ENCODE peak calls at places on chromosomes 1 and 21, in eight cellular contexts. H, E, S, M, K, P, Y and B are unnamed samples.

GRCh38 chr21:32333953-32334673 is 35.5 kb downstream of the MRAP start:
- ATAC-seq in H (no peak), E (no peak), S (no peak), M (peak), K (no peak), P (no peak), Y (no peak), B (no peak)

GRCh38 chr1:116986531-116987255 is 14.9 kb upstream of the CD101 start:
- ATAC-seq in H (no peak), E (peak), S (no peak), M (no peak), K (no peak), P (no peak), Y (peak), B (no peak)

GRCh38 chr1:59379028-59379728 is 82.3 kb downstream of the FGGY start:
- ATAC-seq in H (no peak), E (no peak), S (no peak), M (no peak), K (no peak), P (no peak), Y (no peak), B (no peak)

GRCh38 chr1:54280652-54281051 is 80.7 kb downstream of the MRPL37 start:
- ATAC-seq in H (no peak), E (no peak), S (no peak), M (no peak), K (no peak), P (no peak), Y (no peak), B (no peak)

GRCh38 chr1:80656011-80656627 is 1144.6 kb upstream of the ADGRL2 start:
- ATAC-seq in H (no peak), E (peak), S (peak), M (no peak), K (peak), P (peak), Y (no peak), B (no peak)

GRCh38 chr1:211920141-211920572 is 89.6 kb upstream of the LPGAT1 start:
- ATAC-seq in H (peak), E (no peak), S (peak), M (peak), K (no peak), P (no peak), Y (no peak), B (peak)

GRCh38 chr21:22145555-22145954 is 1147.3 kb downstream of the NCAM2 start:
- ATAC-seq in H (no peak), E (no peak), S (no peak), M (no peak), K (no peak), P (no peak), Y (no peak), B (no peak)

GRCh38 chr1:90810006-90810405 is 92.9 kb upstream of the BARHL2 start:
- ATAC-seq in H (no peak), E (no peak), S (no peak), M (no peak), K (no peak), P (no peak), Y (no peak), B (no peak)

GRCh38 chr1:9100471-9101043 is 28.3 kb downstream of the GPR157 start:
- ATAC-seq in H (no peak), E (no peak), S (peak), M (no peak), K (no peak), P (no peak), Y (no peak), B (no peak)

GRCh38 chr1:36807262-36807661 is 227.1 kb downstream of the GRIK3 start:
- ATAC-seq in H (no peak), E (no peak), S (no peak), M (no peak), K (no peak), P (no peak), Y (no peak), B (no peak)

GRCh38 chr1:42720868-42721267 is 19.2 kb downstream of the CLDN19 start:
- ATAC-seq in H (no peak), E (peak), S (peak), M (no peak), K (no peak), P (no peak), Y (no peak), B (no peak)

GRCh38 chr21:44941567-44941966 is 1.7 kb downstream of the SLX9 start:
- ATAC-seq in H (no peak), E (no peak), S (no peak), M (no peak), K (no peak), P (no peak), Y (no peak), B (no peak)

GRCh38 chr21:27570306-27570868 is 603.5 kb upstream of the ADAMTS5 start:
- ATAC-seq in H (no peak), E (no peak), S (no peak), M (peak), K (no peak), P (no peak), Y (no peak), B (peak)

GRCh38 chr1:53242381-53242780 is 4.1 kb upstream of the MAGOH start:
- ATAC-seq in H (no peak), E (no peak), S (no peak), M (no peak), K (no peak), P (no peak), Y (no peak), B (no peak)

GRCh38 chr1:53238197-53239155 is at the start of gene MAGOH:
- ATAC-seq in H (peak), E (peak), S (peak), M (peak), K (peak), P (peak), Y (peak), B (peak)

GRCh38 chr1:53241828-53242227 is 3.5 kb upstream of the MAGOH start:
- ATAC-seq in H (no peak), E (no peak), S (no peak), M (no peak), K (no peak), P (no peak), Y (no peak), B (no peak)

GRCh38 chr1:53237638-53238037 is 680 bp downstream of the MAGOH start:
- ATAC-seq in H (no peak), E (no peak), S (no peak), M (no peak), K (no peak), P (no peak), Y (peak), B (no peak)
- TF ChIP-seq POLR2AphosphoS5 in H (no peak), E (no peak), S (no peak), M (no peak), K (no peak), P (no peak), Y (no peak), B (no peak)

GRCh38 chr1:151843398-151843797 is 3.8 kb upstream of the C2CD4D start:
- ATAC-seq in H (no peak), E (no peak), S (no peak), M (no peak), K (no peak), P (no peak), Y (no peak), B (no peak)

GRCh38 chr1:151838491-151839412 is 868 bp downstream of the C2CD4D start:
- ATAC-seq in H (peak), E (peak), S (no peak), M (no peak), K (peak), P (no peak), Y (no peak), B (peak)

GRCh38 chr1:151840421-151840820 is 801 bp upstream of the C2CD4D start:
- ATAC-seq in H (no peak), E (no peak), S (no peak), M (no peak), K (no peak), P (no peak), Y (no peak), B (no peak)

GRCh38 chr1:151839457-151840409 is at the start of gene C2CD4D:
- ATAC-seq in H (peak), E (peak), S (peak), M (peak), K (peak), P (peak), Y (no peak), B (peak)

GRCh38 chr1:151841141-151841540 is 1.5 kb upstream of the C2CD4D start:
- ATAC-seq in H (no peak), E (no peak), S (no peak), M (no peak), K (no peak), P (no peak), Y (no peak), B (no peak)
- TF ChIP-seq POLR2AphosphoS5 in H (no peak), E (no peak), S (no peak), M (no peak), K (no peak), P (no peak), Y (no peak), B (no peak)

DNA sequence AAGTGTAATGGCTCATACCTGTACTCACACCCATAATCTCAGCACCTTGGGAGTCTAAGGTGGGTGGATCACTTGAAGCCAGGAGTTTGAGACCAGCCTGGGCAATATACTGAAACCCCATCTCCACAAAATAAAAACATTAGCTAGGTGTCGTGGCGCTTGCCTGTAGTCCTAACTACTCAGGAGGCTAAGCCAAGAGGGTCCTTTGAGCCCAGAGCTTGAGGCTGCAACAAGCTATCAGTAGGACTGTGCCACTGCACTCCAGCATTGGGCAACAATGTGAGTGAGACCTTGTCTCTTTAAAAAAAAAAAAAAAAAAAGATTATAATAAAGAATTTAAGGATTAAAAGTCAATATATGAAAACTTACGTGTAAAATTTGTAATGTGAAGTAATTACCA is 11.7 kb downstream of the BPNT1 start:
- ATAC-seq in H (no peak), E (no peak), S (no peak), M (no peak), K (no peak), P (no peak), Y (peak), B (no peak)
- TF ChIP-seq POLR2AphosphoS5 in H (no peak), E (no peak), S (no peak), M (no peak), K (no peak), P (no peak), Y (no peak), B (no peak)

GRCh38 chr1:204478921-204479320 is 15.7 kb downstream of the PIK3C2B start:
- ATAC-seq in H (no peak), E (no peak), S (no peak), M (no peak), K (no peak), P (no peak), Y (no peak), B (no peak)

GRCh38 chr1:204479387-204480136 is 15.0 kb downstream of the PIK3C2B start:
- ATAC-seq in H (no peak), E (no peak), S (no peak), M (no peak), K (no peak), P (peak), Y (no peak), B (no peak)

GRCh38 chr1:204478166-204478899 is 16.3 kb downstream of the PIK3C2B start:
- ATAC-seq in H (no peak), E (peak), S (peak), M (no peak), K (no peak), P (no peak), Y (peak), B (no peak)

GRCh38 chr1:204483791-204484190 is 10.8 kb downstream of the PIK3C2B start:
- ATAC-seq in H (no peak), E (no peak), S (peak), M (no peak), K (no peak), P (no peak), Y (no peak), B (no peak)

GRCh38 chr1:204480515-204480914 is 14.1 kb downstream of the PIK3C2B start:
- ATAC-seq in H (peak), E (peak), S (no peak), M (no peak), K (peak), P (peak), Y (no peak), B (peak)
- TF ChIP-seq POLR2AphosphoS5 in H (no peak), E (no peak), S (no peak), M (no peak), K (peak), P (no peak), Y (no peak), B (no peak)

DNA sequence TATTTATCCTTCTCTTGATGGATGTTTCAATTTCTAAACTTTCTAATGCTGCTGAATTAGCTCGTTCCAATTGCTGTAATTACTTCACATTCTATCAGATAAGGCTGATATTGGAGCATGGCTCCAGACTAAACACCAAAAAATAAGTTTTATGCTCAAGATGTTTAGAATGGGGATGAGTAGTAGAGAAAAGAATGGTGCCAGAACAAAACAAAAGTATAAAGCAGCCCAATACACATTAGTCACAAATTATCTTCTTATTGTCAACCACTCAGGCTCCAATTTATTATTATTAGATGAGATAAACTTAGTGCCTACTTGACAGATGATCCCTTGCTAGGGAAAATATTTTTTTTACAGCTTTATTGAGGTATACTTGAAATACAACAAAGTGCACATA is 21.8 kb downstream of the ATPAF1 start:
- ATAC-seq in H (no peak), E (no peak), S (no peak), M (no peak), K (no peak), P (no peak), Y (no peak), B (no peak)
- TF ChIP-seq POLR2AphosphoS5 in H (no peak), E (no peak), S (no peak), M (no peak), K (no peak), P (no peak), Y (no peak), B (no peak)

GRCh38 chr1:154975409-154976205 is 1.1 kb downstream of the CKS1B start:
- ATAC-seq in H (no peak), E (no peak), S (no peak), M (no peak), K (peak), P (no peak), Y (peak), B (no peak)
- TF ChIP-seq POLR2AphosphoS5 in H (no peak), E (no peak), S (no peak), M (no peak), K (no peak), P (no peak), Y (no peak), B (no peak)

DNA sequence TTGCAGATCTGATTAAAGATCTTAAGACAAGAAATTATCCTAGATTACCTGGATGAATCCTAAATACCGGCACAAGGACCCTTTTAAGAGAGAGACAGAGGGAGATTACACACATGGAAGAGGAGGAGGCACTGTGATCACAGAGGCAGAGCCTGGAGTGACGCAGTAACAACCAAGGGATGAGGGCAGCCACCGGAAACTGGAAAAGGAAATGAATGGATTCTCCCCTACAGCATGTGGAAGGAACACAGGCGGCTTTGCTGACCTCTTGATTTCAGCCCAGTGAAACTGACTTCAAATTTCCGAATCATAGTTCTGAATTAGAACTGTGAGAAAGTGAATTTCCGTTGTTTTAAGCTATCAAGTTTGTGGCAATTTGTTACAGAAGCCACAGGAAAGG is 50.2 kb upstream of the IVNS1ABP start:
- ATAC-seq in H (no peak), E (no peak), S (no peak), M (no peak), K (no peak), P (no peak), Y (peak), B (no peak)
- TF ChIP-seq POLR2AphosphoS5 in H (no peak), E (no peak), S (no peak), M (no peak), K (no peak), P (no peak), Y (no peak), B (no peak)

GRCh38 chr1:194297100-194297499 is 1110.7 kb upstream of the B3GALT2 start:
- ATAC-seq in H (no peak), E (no peak), S (no peak), M (no peak), K (no peak), P (no peak), Y (no peak), B (no peak)
- TF ChIP-seq POLR2AphosphoS5 in H (no peak), E (no peak), S (no peak), M (no peak), K (no peak), P (no peak), Y (no peak), B (no peak)